ENCODE peak calls at places on chromosomes 2 and 18, in six cellular contexts. D, T, Q, V, P and F are unnamed samples.

GRCh38 chr2:1887106-1887505 is 142.8 kb upstream of the PXDN start:
- DNase-seq in D (no peak), T (no peak), Q (no peak), V (no peak), P (no peak), F (no peak)

GRCh38 chr18:12645751-12646203 is 12.1 kb downstream of the SPIRE1 start:
- DNase-seq in D (peak), T (no peak), Q (no peak), V (no peak), P (peak), F (no peak)

GRCh38 chr18:51448949-51449348 is 251.5 kb upstream of the MEX3C start:
- DNase-seq in D (no peak), T (no peak), Q (no peak), V (no peak), P (no peak), F (no peak)

GRCh38 chr2:240873805-240874714 is 5.4 kb downstream of the AGXT start:
- DNase-seq in D (peak), T (no peak), Q (no peak), V (no peak), P (no peak), F (no peak)

GRCh38 chr2:111676423-111676822 is 207.6 kb downstream of the ANAPC1 start:
- DNase-seq in D (no peak), T (no peak), Q (no peak), V (no peak), P (no peak), F (no peak)

GRCh38 chr2:8684421-8684884 is 2.6 kb downstream of the ID2 start:
- DNase-seq in D (no peak), T (no peak), Q (peak), V (no peak), P (peak), F (peak)

GRCh38 chr2:147449323-147450080 is 395.3 kb upstream of the ACVR2A start:
- DNase-seq in D (no peak), T (peak), Q (no peak), V (no peak), P (peak), F (peak)

GRCh38 chr2:159553727-159554126 is 62.6 kb downstream of the BAZ2B start:
- DNase-seq in D (no peak), T (no peak), Q (no peak), V (no peak), P (no peak), F (no peak)

GRCh38 chr2:152460567-152460966 is 125.6 kb downstream of the FMNL2 start:
- DNase-seq in D (no peak), T (no peak), Q (no peak), V (no peak), P (no peak), F (no peak)